ENCODE peak calls at places on chromosomes 6 and 20, in five cellular contexts. C is transverse colon, P is pancreas, D is fibroblast of the aortic adventitia, J is brain microvascular endothelial cell. V is an unnamed sample.
A peak's percentile ranks its signal among the peaks of the same experiment; 100 is the strongest.

GRCh38 chr6:144710207-144710606 is 425.1 kb downstream of the UTRN start:
- DNase-seq in D (peak; percentile 83), P (no peak), J (peak; percentile 82), C (no peak), V (no peak)

GRCh38 chr6:55497694-55498093 is 81.3 kb downstream of the HMGCLL1 start:
- DNase-seq in J (no peak), D (no peak), C (no peak), P (no peak), V (no peak)

GRCh38 chr6:45574885-45575284 is 197.2 kb upstream of the SUPT3H start:
- DNase-seq in P (no peak), J (no peak), C (no peak), D (no peak), V (no peak)

GRCh38 chr20:7790189-7790588 is 150.1 kb downstream of the HAO1 start:
- DNase-seq in P (no peak), D (peak; percentile 67), J (no peak), C (no peak), V (no peak)

GRCh38 chr6:118567974-118568373 is 19.9 kb downstream of the PLN start:
- DNase-seq in P (no peak), D (no peak), C (no peak), J (no peak), V (no peak)

GRCh38 chr20:23174821-23175220 is 88.7 kb upstream of the CD93 start:
- DNase-seq in C (no peak), P (no peak), J (no peak), D (no peak), V (no peak)

GRCh38 chr6:123588546-123588895 is 48.2 kb downstream of the TRDN start:
- DNase-seq in P (no peak), J (no peak), C (no peak), D (no peak), V (no peak)

GRCh38 chr6:117555882-117556498 is 46.3 kb downstream of the GOPC start:
- DNase-seq in P (peak; percentile 26), J (peak; percentile 40), D (peak; percentile 63), C (peak; percentile 49), V (peak; percentile 48)

GRCh38 chr20:8131598-8132014 is 460 bp upstream of the PLCB1 start:
- DNase-seq in J (peak; percentile 40), C (no peak), D (peak; percentile 66), P (no peak), V (no peak)

GRCh38 chr20:40463171-40463570 is 225.9 kb downstream of the MAFB start:
- DNase-seq in C (peak; percentile 21), J (no peak), P (peak; percentile 22), D (no peak), V (no peak)

GRCh38 chr20:17066955-17067354 is 159.9 kb upstream of the PCSK2 start:
- DNase-seq in C (no peak), P (no peak), D (no peak), J (no peak), V (no peak)

GRCh38 chr6:163342571-163343539 is 71.7 kb upstream of the QKI start:
- DNase-seq in J (no peak), C (no peak), P (no peak), D (no peak), V (no peak)
- H3K4me3 ChIP-seq in J (no peak overlapping the region), C (no peak overlapping the region), P (no peak overlapping the region), D (no peak overlapping the region), V (no peak overlapping the region)

GRCh38 chr20:44273231-44274215 is 26.4 kb downstream of the GDAP1L1 start:
- DNase-seq in C (no peak), P (no peak), J (no peak), D (no peak), V (peak; percentile 37)

GRCh38 chr20:44268802-44269201 is 21.7 kb downstream of the GDAP1L1 start:
- DNase-seq in P (no peak), D (no peak), C (no peak), J (no peak), V (no peak)

GRCh38 chr20:44274303-44275017 is 27.4 kb downstream of the GDAP1L1 start:
- DNase-seq in C (no peak), D (no peak), J (no peak), P (no peak), V (no peak)

DNA sequence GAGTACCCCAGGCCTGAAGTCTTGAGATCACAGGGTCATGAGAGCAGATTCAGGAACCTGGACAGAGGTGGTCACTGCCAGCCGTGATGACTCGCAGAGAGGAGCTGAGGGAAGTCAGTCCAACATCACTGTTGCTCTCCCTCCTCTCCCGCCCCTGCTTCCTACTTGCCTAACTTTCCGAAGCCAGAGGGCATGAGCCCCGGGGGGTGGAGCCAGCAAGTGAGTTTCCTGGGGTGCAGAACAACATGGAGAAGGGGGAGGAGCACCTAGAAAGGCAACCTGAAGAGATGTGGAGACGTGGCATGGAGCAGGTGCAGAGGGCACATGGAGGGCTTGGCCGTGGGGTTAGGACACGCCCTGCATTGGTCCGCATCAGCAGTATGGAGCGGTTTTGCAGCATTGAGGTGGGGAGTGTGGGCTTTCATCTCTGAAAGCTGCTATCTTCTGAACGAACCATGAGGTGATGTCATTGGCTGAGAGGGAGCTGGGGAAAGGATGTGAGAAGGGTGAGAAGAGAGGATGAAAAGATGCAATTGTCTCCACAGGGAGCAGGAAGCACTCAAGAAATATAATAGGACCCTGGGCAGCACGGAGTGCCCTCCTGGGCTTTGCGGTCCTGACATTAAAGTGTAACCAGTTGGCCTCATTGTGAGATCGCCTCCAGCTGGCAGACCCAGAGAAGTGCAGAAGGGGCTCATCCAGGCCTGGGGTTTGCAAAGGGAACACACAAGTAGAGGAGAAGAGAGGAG is 25.0 kb downstream of the GDAP1L1 start:
- DNase-seq in J (no peak), D (no peak), C (no peak), P (no peak), V (no peak)
- TF ChIP-seq CTCF in J (peak; percentile 34), D (no peak), C (no peak), P (no peak), V (no peak)

DNA sequence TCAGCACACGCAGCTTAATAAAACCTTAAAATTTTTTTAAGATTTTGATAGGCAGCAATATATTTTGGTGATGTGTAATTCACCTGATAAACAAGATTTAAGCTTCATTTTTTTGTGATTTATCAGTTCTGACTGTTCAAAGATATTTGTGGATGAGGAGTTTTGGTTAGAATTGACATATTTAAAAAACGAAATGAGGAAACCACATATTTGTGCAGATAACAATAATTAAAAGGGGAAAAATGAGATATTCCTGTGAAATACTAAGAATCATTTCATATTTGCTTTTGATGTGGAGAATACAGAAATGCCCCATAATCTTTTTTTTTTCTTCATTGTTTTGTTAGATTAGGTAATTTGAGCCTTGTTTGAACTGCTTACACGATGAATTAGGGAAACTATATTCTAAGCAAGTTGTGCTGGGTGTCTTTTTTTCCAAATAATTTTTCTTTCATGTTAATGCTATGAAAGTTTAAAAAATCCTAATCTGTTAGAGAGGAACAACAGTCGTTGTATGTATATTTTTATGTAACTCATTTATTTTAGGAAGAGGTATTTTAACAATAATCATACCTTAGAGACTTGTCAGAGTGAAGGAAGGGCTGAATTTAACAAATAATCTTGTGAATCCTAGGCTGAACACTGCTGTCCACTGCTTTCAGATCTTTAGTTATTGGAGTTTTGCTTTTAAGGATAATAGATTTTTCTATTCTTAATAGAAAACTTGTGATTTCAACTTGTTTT is 4.0 kb downstream of the ARID1B start:
- DNase-seq in C (no peak), P (no peak), D (peak; percentile 53), J (no peak), V (no peak)
- H3K4me3 ChIP-seq in C (peak overlapping the region; percentile 16), P (no peak overlapping the region), D (peak overlapping the region; percentile 88), J (peak overlapping the region; percentile 83), V (peak overlapping the region; percentile 65)

GRCh38 chr6:101202975-101203374 is 190.5 kb upstream of the GRIK2 start:
- DNase-seq in P (no peak), D (no peak), J (no peak), C (no peak), V (no peak)

GRCh38 chr6:101208152-101208551 is 185.4 kb upstream of the GRIK2 start:
- DNase-seq in C (peak; percentile 68), P (no peak), J (no peak), D (no peak), V (no peak)

GRCh38 chr6:101199441-101199840 is 194.1 kb upstream of the GRIK2 start:
- DNase-seq in D (no peak), C (no peak), J (no peak), P (no peak), V (no peak)

DNA sequence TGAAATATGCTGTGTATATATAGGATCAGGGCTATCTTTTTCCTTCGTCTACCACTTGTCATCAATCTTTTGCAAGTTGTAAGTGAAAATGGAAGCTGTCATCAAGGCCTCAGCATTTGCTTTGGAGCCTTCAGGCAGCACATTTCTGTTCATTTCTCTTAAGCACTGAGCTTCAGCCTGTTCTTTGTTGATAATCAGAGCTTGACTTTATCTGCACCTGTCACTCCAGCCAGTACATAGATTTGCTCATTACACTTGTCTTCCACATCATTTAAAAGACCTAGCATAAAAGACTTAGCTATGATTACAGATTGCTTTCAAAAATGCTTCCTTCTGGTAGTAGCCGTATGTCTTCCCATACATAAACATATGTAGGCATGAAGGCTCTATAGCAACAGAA is 189.8 kb upstream of the GRIK2 start:
- DNase-seq in C (no peak), J (no peak), D (no peak), P (no peak), V (no peak)
- TF ChIP-seq CTCF in C (no peak), J (no peak), D (no peak), P (no peak), V (no peak)

GRCh38 chr20:845967-846893 is 12.7 kb downstream of the FAM110A start:
- DNase-seq in J (no peak), D (no peak), P (no peak), C (no peak), V (no peak)
- H3K4me3 ChIP-seq in J (no peak overlapping the region), D (no peak overlapping the region), P (no peak overlapping the region), C (no peak overlapping the region), V (no peak overlapping the region)

GRCh38 chr6:30066577-30067459 is at the start of gene PPP1R11:
- DNase-seq in J (peak; percentile 99), D (peak; percentile 99), C (peak; percentile 99), P (peak; percentile 99), V (peak; percentile 99)
- TF ChIP-seq CTCF in J (no peak), D (no peak), C (no peak), P (no peak), V (no peak)

GRCh38 chr20:47336013-47336754 is 20.3 kb downstream of the ZMYND8 start:
- DNase-seq in J (no peak), C (peak; percentile 56), D (peak; percentile 94), P (no peak), V (no peak)

GRCh38 chr20:47330933-47331708 is 25.4 kb downstream of the ZMYND8 start:
- DNase-seq in C (peak; percentile 51), J (peak; percentile 78), D (peak; percentile 74), P (no peak), V (no peak)

GRCh38 chr20:47332381-47333206 is 23.9 kb downstream of the ZMYND8 start:
- DNase-seq in D (no peak), J (no peak), P (no peak), C (no peak), V (no peak)

GRCh38 chr20:47335251-47336012 is 21.1 kb downstream of the ZMYND8 start:
- DNase-seq in P (no peak), D (peak; percentile 35), J (no peak), C (no peak), V (no peak)

GRCh38 chr20:47334022-47334551 is 22.4 kb downstream of the ZMYND8 start:
- DNase-seq in J (peak; percentile 95), D (peak; percentile 89), C (peak; percentile 47), P (no peak), V (no peak)
- H3K4me3 ChIP-seq in J (peak overlapping the region; percentile 7), D (peak overlapping the region; percentile 40), C (no peak overlapping the region), P (no peak overlapping the region), V (no peak overlapping the region)

GRCh38 chr6:31114970-31115849 is 610 bp downstream of the PSORS1C1 start:
- DNase-seq in J (peak; percentile 48), D (peak; percentile 66), C (no peak), P (no peak), V (no peak)
- TF ChIP-seq CTCF in J (peak; percentile 63), D (peak; percentile 38), C (peak; percentile 21), P (no peak), V (no peak)